ENCODE peak calls at places on chromosomes 12 and 14, in ten cellular contexts. O, M, D, U, F, J, P, A, W and S are unnamed samples.
A peak's percentile ranks its signal among the peaks of the same experiment; 100 is the strongest.

GRCh38 chr12:19588944-19589343 is 149.7 kb downstream of the AEBP2 start:
- DNase-seq in O (no peak), M (no peak), D (no peak), U (no peak), F (no peak), J (no peak), P (no peak), A (no peak), W (no peak), S (no peak)

GRCh38 chr12:102675672-102676071 is 195.3 kb upstream of the IGF1 start:
- DNase-seq in O (no peak), M (no peak), D (no peak), U (peak; percentile 34), F (no peak), J (no peak), P (no peak), A (no peak), W (no peak), S (no peak)

GRCh38 chr14:74582910-74583581 is 29.0 kb downstream of the LTBP2 start:
- DNase-seq in O (no peak), M (no peak), D (no peak), U (peak; percentile 68), F (no peak), J (no peak), P (no peak), A (peak; percentile 31), W (no peak), S (no peak)

GRCh38 chr14:70808402-70809237 is 693 bp downstream of the MAP3K9 start:
- DNase-seq in O (peak; percentile 66), M (peak; percentile 29), D (peak; percentile 62), U (no peak), F (peak; percentile 31), J (no peak), P (no peak), A (peak; percentile 72), W (no peak), S (peak; percentile 37)

GRCh38 chr14:65813760-65814387 is 401.3 kb downstream of the FUT8 start:
- DNase-seq in O (no peak), M (no peak), D (no peak), U (no peak), F (no peak), J (no peak), P (no peak), A (no peak), W (no peak), S (peak; percentile 85)

GRCh38 chr14:94750371-94750770 is 19.5 kb downstream of the GSC start:
- DNase-seq in O (no peak), M (no peak), D (no peak), U (no peak), F (no peak), J (no peak), P (no peak), A (no peak), W (no peak), S (no peak)

GRCh38 chr12:124380793-124381453 is 86.0 kb downstream of the RFLNA start:
- DNase-seq in O (no peak), M (no peak), D (no peak), U (no peak), F (no peak), J (no peak), P (no peak), A (no peak), W (no peak), S (peak; percentile 47)

GRCh38 chr12:130263996-130264395 is 73.7 kb upstream of the PIWIL1 start:
- DNase-seq in O (no peak), M (no peak), D (no peak), U (no peak), F (no peak), J (no peak), P (no peak), A (no peak), W (no peak), S (no peak)

GRCh38 chr12:25526778-25527177 is 26.3 kb downstream of the LMNTD1 start:
- DNase-seq in O (no peak), M (no peak), D (no peak), U (no peak), F (no peak), J (no peak), P (no peak), A (no peak), W (no peak), S (no peak)

GRCh38 chr14:32800320-32800719 is 138.4 kb upstream of the NPAS3 start:
- DNase-seq in O (no peak), M (no peak), D (no peak), U (no peak), F (no peak), J (no peak), P (no peak), A (no peak), W (no peak), S (no peak)

GRCh38 chr12:51028126-51028810 is 2.1 kb upstream of the SLC11A2 start:
- DNase-seq in O (no peak), M (peak; percentile 16), D (no peak), U (peak; percentile 59), F (no peak), J (peak; percentile 40), P (no peak), A (no peak), W (no peak), S (peak; percentile 88)

GRCh38 chr14:104794099-104794498 is 1.4 kb downstream of the AKT1 start:
- DNase-seq in O (peak; percentile 69), M (peak; percentile 40), D (peak; percentile 94), U (peak; percentile 88), F (peak; percentile 50), J (peak; percentile 48), P (no peak), A (peak; percentile 83), W (no peak), S (peak; percentile 90)

GRCh38 chr12:75876843-75877587 is 154.6 kb downstream of the PHLDA1 start:
- DNase-seq in O (no peak), M (no peak), D (no peak), U (no peak), F (no peak), J (no peak), P (no peak), A (no peak), W (no peak), S (peak; percentile 81)

GRCh38 chr14:21093769-21094681 is 4.4 kb downstream of the ZNF219 start:
- DNase-seq in O (peak; percentile 74), M (no peak), D (no peak), U (peak; percentile 47), F (no peak), J (no peak), P (no peak), A (no peak), W (no peak), S (peak; percentile 96)

GRCh38 chr12:132574271-132574996 is 35.9 kb downstream of the LRCOL1 start:
- DNase-seq in O (no peak), M (no peak), D (no peak), U (no peak), F (no peak), J (no peak), P (no peak), A (no peak), W (no peak), S (no peak)

GRCh38 chr14:103711516-103712431 is 3.5 kb downstream of the XRCC3 start:
- DNase-seq in O (no peak), M (no peak), D (no peak), U (no peak), F (peak; percentile 55), J (no peak), P (no peak), A (peak; percentile 85), W (no peak), S (no peak)

GRCh38 chr12:110012659-110013058 is 13.4 kb downstream of the ANKRD13A start:
- DNase-seq in O (no peak), M (no peak), D (no peak), U (no peak), F (no peak), J (no peak), P (no peak), A (no peak), W (no peak), S (no peak)

GRCh38 chr12:12717586-12718381 is 616 bp downstream of the CDKN1B start:
- DNase-seq in O (peak; percentile 62), M (peak; percentile 15), D (peak; percentile 45), U (peak; percentile 41), F (peak; percentile 41), J (no peak), P (no peak), A (peak; percentile 66), W (no peak), S (peak; percentile 55)